ENCODE peak calls at places on chromosomes 5 and 9, in ten cellular contexts. V is fibroblast of lung, N is A549, T is tibial artery, B is A673, U is cardiac muscle cell, Q is colonic mucosa, Y is transverse colon, C is mucosa of descending colon, M is RWPE2. O is an unnamed sample.

GRCh38 chr5:135246923-135247795 is 151.9 kb downstream of the MACROH2A1 start:
- DNase-seq in Y (no peak), Q (peak; percentile 17), M (peak; percentile 76), T (no peak), B (peak; percentile 88), N (peak; percentile 86), C (no peak), U (no peak), V (peak; percentile 98), O (peak; percentile 48)

GRCh38 chr5:34509392-34509791 is 146.7 kb upstream of the RAI14 start:
- DNase-seq in M (no peak), V (no peak), T (no peak), U (no peak), Q (no peak), Y (no peak), N (no peak), B (no peak), C (no peak), O (no peak)

GRCh38 chr9:129509508-129509907 is 111.4 kb downstream of the C9orf50 start:
- DNase-seq in T (no peak), Y (no peak), V (peak; percentile 97), U (no peak), B (no peak), C (no peak), Q (no peak), N (no peak), M (peak; percentile 9), O (no peak)

GRCh38 chr9:131120620-131121228 is 4.7 kb upstream of the NUP214 start:
- DNase-seq in U (no peak), B (no peak), M (no peak), N (no peak), T (no peak), Y (no peak), V (no peak), Q (no peak), C (no peak), O (no peak)

GRCh38 chr5:9059920-9060691 is 485.8 kb downstream of the SEMA5A start:
- DNase-seq in V (peak; percentile 97), T (no peak), Q (no peak), M (peak; percentile 96), U (no peak), B (no peak), Y (no peak), C (no peak), N (no peak), O (no peak)

GRCh38 chr5:96226941-96227552 is 206.0 kb downstream of the PCSK1 start:
- DNase-seq in Y (no peak), V (peak; percentile 97), Q (no peak), U (no peak), T (no peak), M (no peak), C (no peak), N (no peak), B (peak; percentile 58), O (peak; percentile 23)

GRCh38 chr9:137021979-137022619 is 5.9 kb downstream of the ABCA2 start:
- DNase-seq in V (peak; percentile 33), B (peak; percentile 79), U (peak; percentile 13), N (peak; percentile 54), Q (peak; percentile 98), T (no peak), Y (peak; percentile 97), M (peak; percentile 97), C (peak; percentile 97), O (no peak)

GRCh38 chr5:139982157-139982974 is 60.7 kb downstream of the NRG2 start:
- DNase-seq in C (peak; percentile 13), T (no peak), Y (peak; percentile 12), Q (no peak), N (no peak), V (peak; percentile 35), U (peak; percentile 76), B (peak; percentile 87), M (no peak), O (no peak)

GRCh38 chr9:96139592-96140251 is 162.3 kb downstream of the HSD17B3 start:
- DNase-seq in N (no peak), Y (peak; percentile 46), B (peak; percentile 61), T (peak; percentile 90), U (no peak), Q (peak; percentile 57), M (no peak), C (peak; percentile 50), V (peak; percentile 87), O (peak; percentile 27)

GRCh38 chr5:96124589-96124988 is 162.9 kb upstream of the ELL2 start:
- DNase-seq in Q (no peak), U (no peak), V (peak; percentile 32), M (no peak), C (no peak), B (no peak), Y (no peak), T (no peak), N (no peak), O (no peak)

GRCh38 chr5:65364907-65365306 is 116.8 kb downstream of the ADAMTS6 start:
- DNase-seq in N (no peak), Q (no peak), C (no peak), Y (no peak), U (no peak), B (peak; percentile 5), V (peak; percentile 7), M (no peak), T (no peak), O (no peak)
- H3K4me3 ChIP-seq in N (no peak overlapping the region), Q (no peak overlapping the region), C (no peak overlapping the region), Y (no peak overlapping the region), U (no peak overlapping the region), B (no peak overlapping the region), V (no peak overlapping the region), M (no peak overlapping the region), T (no peak overlapping the region), O (no peak overlapping the region)

DNA sequence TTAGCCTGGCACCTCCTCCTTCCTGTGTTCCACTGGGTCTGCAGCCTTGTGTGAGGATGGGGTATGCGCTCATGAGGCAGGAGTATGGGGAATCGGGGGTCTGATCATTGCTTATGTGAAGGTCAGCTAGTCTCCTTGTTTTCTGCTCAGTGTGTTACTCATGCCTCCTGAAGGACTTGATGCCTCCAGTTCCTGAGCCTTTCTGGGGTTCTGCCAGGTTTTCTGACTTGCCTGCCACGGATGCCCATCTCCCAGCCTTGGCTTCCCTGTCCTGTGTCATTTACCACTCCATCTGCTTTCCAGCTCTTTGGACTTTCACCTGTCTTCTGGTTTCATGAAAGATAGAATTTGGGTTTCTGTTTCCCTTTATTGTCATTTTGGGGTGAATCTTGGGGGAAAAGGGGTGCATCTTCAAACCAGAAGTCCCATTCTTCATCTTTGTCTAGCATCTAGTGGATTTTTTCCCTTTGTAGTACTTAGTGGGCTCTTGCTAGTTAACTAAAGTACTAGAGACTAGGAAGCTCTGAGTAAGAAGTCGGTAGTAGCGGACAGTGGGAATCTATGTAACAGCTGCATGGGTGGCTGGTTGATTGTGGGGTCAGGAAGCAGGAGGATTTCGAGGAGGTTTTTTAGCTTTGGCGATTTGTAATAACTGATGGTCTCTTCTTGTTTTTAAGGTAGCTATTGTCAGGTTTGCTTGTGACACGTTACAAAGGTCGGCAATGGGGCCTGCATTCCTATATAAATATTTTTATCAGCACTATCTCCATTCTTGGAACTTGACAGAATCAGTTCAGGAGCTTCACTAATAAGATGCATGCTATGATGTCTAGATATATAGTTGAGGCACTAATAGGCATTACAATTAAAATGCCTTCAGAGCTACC is 8.2 kb downstream of the OTULIN start:
- DNase-seq in C (no peak), N (no peak), Q (no peak), V (peak; percentile 24), U (no peak), M (no peak), Y (no peak), T (no peak), B (no peak), O (no peak)
- H3K4me1 ChIP-seq in C (peaks cover 29% of the 10 kb centered on the region), N (peaks cover 36% of the 10 kb centered on the region), Q (peaks cover 24% of the 10 kb centered on the region), V (no peaks in the 10 kb centered on the region), U (no peaks in the 10 kb centered on the region), M (peaks cover 52% of the 10 kb centered on the region), Y (peaks cover 74% of the 10 kb centered on the region), T (peaks cover 73% of the 10 kb centered on the region), B (no peaks in the 10 kb centered on the region), O (peaks cover 4% of the 10 kb centered on the region)

GRCh38 chr5:67374378-67374777 is 177.8 kb upstream of the CD180 start:
- DNase-seq in V (no peak), N (no peak), Y (no peak), B (no peak), T (no peak), U (no peak), M (no peak), C (no peak), Q (no peak), O (no peak)

GRCh38 chr5:67372887-67373286 is 176.3 kb upstream of the CD180 start:
- DNase-seq in U (no peak), B (no peak), M (no peak), N (no peak), C (no peak), V (no peak), Q (no peak), Y (no peak), T (no peak), O (no peak)

GRCh38 chr5:67377651-67378050 is 181.1 kb upstream of the CD180 start:
- DNase-seq in B (no peak), V (no peak), Q (no peak), U (no peak), T (no peak), Y (no peak), N (no peak), M (no peak), C (no peak), O (no peak)

GRCh38 chr5:67373518-67373917 is 176.9 kb upstream of the CD180 start:
- DNase-seq in Y (no peak), N (no peak), M (no peak), B (no peak), Q (no peak), C (no peak), T (no peak), V (no peak), U (no peak), O (no peak)

DNA sequence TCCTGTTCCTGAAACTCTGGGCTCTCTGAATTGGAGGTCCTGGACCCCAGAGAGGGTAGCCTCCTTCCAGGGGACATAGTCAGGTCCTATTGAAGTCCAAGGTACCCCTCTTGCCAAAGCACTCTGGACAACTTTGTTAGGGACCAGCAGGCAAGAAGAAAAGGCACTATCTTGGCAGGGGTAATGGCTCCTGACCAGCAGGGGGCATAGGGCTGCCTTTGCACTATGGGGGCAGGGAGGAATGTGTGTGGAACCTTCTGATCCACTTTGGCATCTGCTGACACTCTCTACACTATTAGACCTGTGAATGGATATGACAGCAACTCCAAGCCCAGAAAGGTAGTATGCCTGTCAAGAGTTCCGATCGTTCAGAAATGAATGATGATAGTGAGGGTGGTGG is 179.0 kb upstream of the CD180 start:
- DNase-seq in T (no peak), C (no peak), M (no peak), Y (no peak), N (no peak), B (no peak), U (no peak), Q (no peak), V (no peak), O (no peak)
- TF ChIP-seq CTCF in T (no peak), C (no peak), M (no peak), Y (no peak), N (no peak), B (no peak), U (no peak), Q (no peak), V (no peak), O (no peak)

DNA sequence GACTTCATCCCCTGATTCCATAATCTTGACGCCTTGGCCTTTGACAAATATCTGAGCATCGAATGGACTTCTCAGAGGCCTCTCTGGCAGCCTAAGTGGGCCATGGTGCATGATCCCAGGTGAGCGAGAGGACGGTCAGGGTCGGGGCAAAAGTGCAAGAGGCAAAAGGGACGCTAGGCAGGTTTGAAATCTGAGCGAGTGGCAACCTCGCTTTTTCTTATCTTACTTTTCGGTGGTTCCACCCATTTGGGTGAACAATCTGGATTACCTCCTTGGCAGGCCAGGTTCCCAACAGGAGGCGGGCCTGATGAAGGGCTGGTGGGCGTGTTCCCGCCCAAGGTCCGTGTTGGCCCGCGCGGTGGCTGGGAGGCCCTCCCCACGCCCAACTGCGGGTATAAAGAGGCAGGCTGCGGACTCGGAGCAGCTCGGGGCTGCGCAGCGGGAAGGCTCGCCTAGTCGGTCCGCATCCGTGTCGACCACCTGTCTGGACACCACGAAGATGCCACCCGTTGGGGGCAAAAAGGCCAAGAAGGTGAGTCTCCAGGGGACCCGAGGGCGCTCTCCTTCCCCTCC is at the start of gene BHMT:
- DNase-seq in T (no peak), V (no peak), Y (no peak), M (no peak), N (no peak), Q (no peak), C (no peak), B (no peak), U (no peak), O (no peak)
- H3K4me3 ChIP-seq in T (no peak within 1 kb of the TSS), V (no peak within 1 kb of the TSS), Y (no peak within 1 kb of the TSS), M (no peak within 1 kb of the TSS), N (no peak within 1 kb of the TSS), Q (no peak within 1 kb of the TSS), C (no peak within 1 kb of the TSS), B (no peak within 1 kb of the TSS), U (peak within 1 kb of the TSS; percentile 9), O (no peak within 1 kb of the TSS)